ENCODE peak calls at places on chromosome 1, in eight cellular contexts. X, U, C, M, Y, Z, T and E are unnamed samples.
A peak's percentile ranks its signal among the peaks of the same experiment; 100 is the strongest.

GRCh38 chr1:154320882-154321608 is at the start of gene AQP10:
- DNase-seq in X (no peak), C (no peak), Y (no peak), Z (no peak), T (no peak), U (no peak), M (no peak), E (no peak)

GRCh38 chr1:147189514-147189913 is 17.2 kb upstream of the PRKAB2 start:
- DNase-seq in Z (no peak), M (no peak), Y (no peak), C (no peak), X (no peak), U (no peak), T (no peak), E (no peak)

GRCh38 chr1:9296850-9297249 is 4.2 kb downstream of the SPSB1 start:
- DNase-seq in U (no peak), M (no peak), Y (no peak), C (no peak), Z (no peak), T (peak; percentile 70), X (no peak), E (no peak)

GRCh38 chr1:82386365-82387069 is 585.8 kb downstream of the ADGRL2 start:
- DNase-seq in Z (no peak), U (no peak), X (no peak), T (no peak), C (peak; percentile 8), M (no peak), Y (no peak), E (no peak)

GRCh38 chr1:67552336-67552759 is 122.1 kb upstream of the SERBP1 start:
- DNase-seq in T (no peak), C (peak; percentile 50), X (no peak), M (no peak), U (no peak), Y (no peak), Z (no peak), E (peak; percentile 30)

GRCh38 chr1:248775496-248775895 is 19.9 kb upstream of the LYPD8 start:
- DNase-seq in T (no peak), U (no peak), Y (no peak), C (no peak), X (no peak), M (no peak), Z (no peak), E (no peak)

GRCh38 chr1:22557341-22557950 is 5.8 kb upstream of the EPHA8 start:
- DNase-seq in X (no peak), C (no peak), M (peak; percentile 17), Y (no peak), U (no peak), Z (no peak), T (peak; percentile 60), E (no peak)

GRCh38 chr1:7387053-7387861 is 383.8 kb upstream of the VAMP3 start:
- DNase-seq in Z (peak; percentile 26), U (no peak), Y (no peak), X (no peak), C (no peak), M (no peak), T (no peak), E (no peak)

GRCh38 chr1:156697481-156697880 is 7.9 kb downstream of the CRABP2 start:
- DNase-seq in M (no peak), C (no peak), U (no peak), X (no peak), Y (no peak), Z (no peak), T (no peak), E (no peak)

GRCh38 chr1:174274452-174274851 is 115.1 kb downstream of the RABGAP1L start:
- DNase-seq in X (no peak), M (peak; percentile 48), U (no peak), Z (no peak), T (no peak), Y (no peak), C (no peak), E (no peak)